ENCODE peak calls at places on chromosomes 2 and 18, in six cellular contexts. S is neural progenitor cell, L is Panc1, H is tibial nerve, K is IMR-90, V is left ventricle myocardium inferior. B is an unnamed sample. For H3K4me1, the result is how much of the 10 kb centered on the place peaks cover.

GRCh38 chr2:198499539-198499938 is 695.1 kb downstream of the PLCL1 start:
- DNase-seq in V (peak), L (no peak), K (peak), S (peak), H (no peak), B (no peak)

GRCh38 chr18:58316943-58317342 is 272.9 kb downstream of the NEDD4L start:
- DNase-seq in S (no peak), L (no peak), K (no peak), V (no peak), H (no peak), B (no peak)

GRCh38 chr2:55490554-55490953 is 29.0 kb upstream of the CFAP36 start:
- DNase-seq in L (no peak), K (peak), H (peak), S (no peak), V (peak), B (no peak)

GRCh38 chr2:205500951-205501350 is 181.3 kb upstream of the NRP2 start:
- DNase-seq in L (no peak), V (no peak), K (no peak), H (no peak), S (no peak), B (no peak)

GRCh38 chr2:125405816-125406215 is 1250.1 kb upstream of the GYPC start:
- DNase-seq in H (no peak), L (peak), S (no peak), V (no peak), K (peak), B (no peak)

GRCh38 chr2:124542932-124543640 is 518.0 kb downstream of the CNTNAP5 start:
- DNase-seq in K (no peak), H (no peak), V (peak), S (no peak), L (no peak), B (no peak)

GRCh38 chr2:21740529-21740928 is 616.8 kb downstream of the TDRD15 start:
- DNase-seq in V (no peak), H (no peak), K (peak), L (no peak), S (no peak), B (no peak)

GRCh38 chr2:91839904-91840868 is 3031.0 kb upstream of the TEKT4 start:
- DNase-seq in V (no peak), S (no peak), H (no peak), L (no peak), K (no peak), B (no peak)

GRCh38 chr18:49277395-49278036 is 182.9 kb downstream of the DYM start:
- DNase-seq in S (no peak), V (no peak), K (peak), H (no peak), L (no peak), B (no peak)

GRCh38 chr18:9688036-9688741 is 19.9 kb upstream of the RAB31 start:
- DNase-seq in L (no peak), K (peak), H (no peak), S (no peak), V (no peak), B (no peak)

GRCh38 chr2:238999290-238999741 is 151.4 kb downstream of the TWIST2 start:
- DNase-seq in S (no peak), V (no peak), H (no peak), L (no peak), K (no peak), B (no peak)

GRCh38 chr2:655626-656025 is 21.6 kb downstream of the TMEM18 start:
- DNase-seq in S (no peak), L (no peak), V (no peak), H (no peak), K (peak), B (no peak)

GRCh38 chr2:65357959-65358294 is 74.5 kb downstream of the SPRED2 start:
- DNase-seq in K (no peak), L (no peak), S (no peak), H (no peak), V (no peak), B (no peak)

GRCh38 chr18:78587626-78588600 is 391.7 kb upstream of the SALL3 start:
- DNase-seq in V (no peak), K (no peak), S (no peak), L (no peak), H (no peak), B (no peak)

GRCh38 chr18:23877371-23877770 is 137.2 kb upstream of the TTC39C start:
- DNase-seq in K (no peak), L (no peak), H (no peak), V (no peak), S (no peak), B (no peak)

GRCh38 chr18:23879544-23879943 is 135.0 kb upstream of the TTC39C start:
- DNase-seq in L (no peak), V (no peak), S (no peak), H (no peak), K (no peak), B (no peak)

GRCh38 chr18:23878336-23878900 is 136.1 kb upstream of the TTC39C start:
- DNase-seq in L (no peak), V (no peak), S (no peak), H (no peak), K (no peak), B (no peak)

GRCh38 chr18:23879966-23880565 is 134.5 kb upstream of the TTC39C start:
- DNase-seq in L (no peak), H (no peak), V (no peak), K (no peak), S (no peak), B (no peak)

DNA sequence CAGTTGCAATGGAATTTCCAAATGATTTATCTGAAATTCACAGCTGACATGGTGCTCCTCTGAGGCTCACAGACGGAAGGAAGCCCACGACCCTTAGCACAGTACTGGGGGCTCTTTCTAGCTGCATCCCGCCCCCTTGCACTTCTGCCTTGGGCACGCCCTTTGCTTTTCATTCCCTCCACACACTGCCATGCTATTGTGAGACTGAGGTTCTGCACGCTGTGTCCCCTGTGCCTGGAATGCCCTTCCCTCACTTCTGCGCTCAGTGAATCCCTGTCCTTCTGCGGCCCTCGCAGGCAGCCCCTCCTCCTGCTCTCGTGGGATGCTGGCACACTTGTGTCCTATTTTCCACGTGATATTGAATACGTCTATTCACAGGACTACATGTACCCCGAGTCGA is 135.4 kb upstream of the TTC39C start:
- DNase-seq in H (no peak), V (no peak), K (no peak), S (no peak), L (no peak), B (no peak)
- H3K4me1 ChIP-seq in H (under half), V (under half), K (under half), S (under half), L (under half), B (under half)

GRCh38 chr2:2237563-2237962 is 93.5 kb downstream of the MYT1L start:
- DNase-seq in K (no peak), L (no peak), V (no peak), H (no peak), S (peak), B (no peak)

GRCh38 chr2:2233171-2233826 is 97.8 kb downstream of the MYT1L start:
- DNase-seq in L (no peak), K (no peak), H (no peak), S (no peak), V (no peak), B (no peak)

GRCh38 chr2:2232167-2232566 is 98.9 kb downstream of the MYT1L start:
- DNase-seq in K (no peak), S (no peak), L (no peak), V (no peak), H (no peak), B (no peak)

GRCh38 chr2:2229898-2230817 is 100.9 kb downstream of the MYT1L start:
- DNase-seq in H (no peak), S (no peak), V (peak), K (no peak), L (no peak), B (no peak)

DNA sequence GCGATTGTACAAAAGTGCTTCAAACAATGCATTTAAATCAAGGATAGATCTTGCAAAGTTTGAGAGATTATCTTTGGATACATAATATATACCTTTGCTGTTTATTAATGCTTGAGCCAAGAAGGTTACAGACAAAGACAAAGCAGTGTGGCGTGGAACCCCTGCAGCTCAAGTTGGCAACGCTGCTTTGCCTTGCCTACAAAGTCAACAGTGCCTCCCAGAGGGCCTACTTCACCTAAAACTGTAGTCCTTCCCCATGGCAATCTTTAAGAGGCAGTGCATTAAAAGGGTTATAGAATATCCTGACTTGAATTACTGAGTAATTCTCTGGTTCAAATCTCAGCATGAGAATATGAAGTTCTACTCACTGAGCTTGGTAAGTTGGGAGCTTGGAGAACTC is 96.7 kb downstream of the MYT1L start:
- DNase-seq in H (no peak), L (no peak), S (peak), V (no peak), K (no peak), B (no peak)
- TF ChIP-seq CTCF in H (no peak), L (no peak), S (peak), V (no peak), K (no peak), B (no peak)

GRCh38 chr18:63130176-63130575 is 189.4 kb downstream of the BCL2 start:
- DNase-seq in V (no peak), S (no peak), K (no peak), H (no peak), L (no peak), B (no peak)

GRCh38 chr18:63131944-63132818 is 187.4 kb downstream of the BCL2 start:
- DNase-seq in L (no peak), K (no peak), V (no peak), H (no peak), S (no peak), B (no peak)

GRCh38 chr18:63132819-63133200 is 186.8 kb downstream of the BCL2 start:
- DNase-seq in H (no peak), S (no peak), K (no peak), V (no peak), L (no peak), B (no peak)

GRCh38 chr18:63128242-63128967 is 191.2 kb downstream of the BCL2 start:
- DNase-seq in L (no peak), S (no peak), K (no peak), H (no peak), V (no peak), B (no peak)

GRCh38 chr18:63131106-63131943 is 188.2 kb downstream of the BCL2 start:
- DNase-seq in S (peak), L (no peak), H (peak), K (peak), V (no peak), B (peak)
- H3K4me1 ChIP-seq in S (under half), L (under half), H (under half), K (under half), V (under half), B (under half)

GRCh38 chr2:235643680-235644117 is 149.9 kb downstream of the AGAP1 start:
- DNase-seq in V (no peak), K (no peak), H (no peak), L (no peak), S (no peak), B (no peak)

GRCh38 chr2:235642446-235643107 is 148.7 kb downstream of the AGAP1 start:
- DNase-seq in L (no peak), K (peak), V (peak), S (no peak), H (no peak), B (no peak)

GRCh38 chr2:235641333-235641732 is 147.5 kb downstream of the AGAP1 start:
- DNase-seq in V (no peak), K (peak), L (no peak), H (no peak), S (no peak), B (no peak)

GRCh38 chr2:235640900-235641299 is 147.1 kb downstream of the AGAP1 start:
- DNase-seq in L (no peak), H (no peak), V (no peak), S (no peak), K (peak), B (no peak)

GRCh38 chr2:235641956-235642355 is 148.1 kb downstream of the AGAP1 start:
- DNase-seq in H (no peak), V (no peak), L (no peak), K (no peak), S (no peak), B (no peak)
- TF ChIP-seq CTCF in H (no peak), V (no peak), L (no peak), K (no peak), S (no peak), B (no peak)

DNA sequence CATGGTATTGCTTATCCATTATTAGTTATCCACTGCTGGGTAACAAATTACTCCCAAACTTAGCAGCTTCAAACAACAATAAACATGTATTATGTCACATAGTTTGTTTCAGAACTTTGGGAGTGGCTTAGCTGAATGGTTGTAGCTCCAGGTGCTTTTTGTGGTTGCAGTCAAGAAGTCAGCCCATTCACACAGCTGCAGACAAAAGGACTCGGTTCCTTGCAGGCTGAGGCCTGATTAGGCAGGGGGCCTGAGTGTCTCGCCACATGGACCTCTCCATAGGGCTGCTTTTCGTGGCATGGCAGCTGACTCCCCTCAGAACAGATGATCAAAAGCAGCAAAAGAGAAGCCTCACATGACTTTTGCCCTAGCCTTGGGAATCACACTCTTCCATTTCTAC is 58.1 kb upstream of the ITGA4 start:
- DNase-seq in L (no peak), K (no peak), H (no peak), S (peak), V (no peak), B (no peak)
- H3K4me1 ChIP-seq in L (under half), K (under half), H (under half), S (under half), V (under half), B (under half)

GRCh38 chr2:39522518-39522877 is 85.4 kb upstream of the MAP4K3 start:
- DNase-seq in V (no peak), H (no peak), L (no peak), S (no peak), K (no peak), B (no peak)
- TF ChIP-seq CTCF in V (no peak), H (no peak), L (no peak), S (no peak), K (no peak), B (no peak)

DNA sequence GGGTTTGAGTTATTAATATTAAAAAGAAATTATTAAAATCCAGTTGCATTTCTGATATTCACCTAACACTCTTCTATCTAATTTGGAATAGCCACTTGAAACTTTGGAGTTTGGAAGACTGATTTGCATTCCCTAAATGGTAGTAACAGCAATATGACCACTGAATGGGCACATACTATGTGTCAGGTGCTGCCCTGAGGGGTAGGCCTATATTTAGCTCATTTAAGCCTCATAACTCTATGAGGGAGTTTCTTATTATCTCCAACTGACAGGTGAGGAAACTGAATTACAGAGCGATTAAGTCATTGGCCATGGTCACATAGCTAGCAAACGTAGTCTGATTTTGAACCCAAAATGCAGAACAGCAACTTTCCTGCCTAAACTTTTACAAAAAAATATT is 77.3 kb downstream of the VWA3B start:
- DNase-seq in K (no peak), H (no peak), V (no peak), L (no peak), S (no peak), B (no peak)
- H3K4me1 ChIP-seq in K (under half), H (under half), V (half or more), L (under half), S (under half), B (under half)